ENCODE peak calls at places on chromosomes 6 and 20, in six cellular contexts. O is astrocyte of the cerebellum, D is choroid plexus epithelial cell, Y is upper lobe of left lung, N is sigmoid colon, U is fibroblast of mammary gland. I is an unnamed sample.

GRCh38 chr6:137768935-137769334 is 98.1 kb upstream of the TNFAIP3 start:
- DNase-seq in O (no peak), D (no peak), Y (no peak), N (no peak), U (no peak), I (no peak)

GRCh38 chr20:34024733-34025351 is 31.1 kb downstream of the RALY start:
- DNase-seq in O (no peak), D (no peak), Y (no peak), N (no peak), U (no peak), I (no peak)

GRCh38 chr20:9515211-9515580 is 806 bp downstream of the LAMP5 start:
- DNase-seq in O (no peak), D (no peak), Y (peak), N (no peak), U (no peak), I (no peak)

GRCh38 chr6:113447088-113447831 is 409.9 kb upstream of the MARCKS start:
- DNase-seq in O (peak), D (peak), Y (no peak), N (no peak), U (peak), I (peak)

GRCh38 chr6:52526634-52527033 is 50.2 kb downstream of the TRAM2 start:
- DNase-seq in O (no peak), D (peak), Y (no peak), N (no peak), U (no peak), I (peak)

GRCh38 chr20:33490023-33490933 is at the start of gene CBFA2T2:
- DNase-seq in O (no peak), D (peak), Y (no peak), N (peak), U (peak), I (peak)

GRCh38 chr6:37371158-37372083 is 17.6 kb downstream of the RNF8 start:
- DNase-seq in O (no peak), D (peak), Y (no peak), N (no peak), U (no peak), I (no peak)

GRCh38 chr6:145960918-145961604 is 3.1 kb downstream of the SHPRH start:
- DNase-seq in O (peak), D (peak), Y (peak), N (no peak), U (peak), I (no peak)

GRCh38 chr6:129981598-129981997 is 36.8 kb upstream of the L3MBTL3 start:
- DNase-seq in O (no peak), D (peak), Y (no peak), N (no peak), U (peak), I (peak)

GRCh38 chr20:17671051-17671450 is 11.0 kb downstream of the RRBP1 start:
- DNase-seq in O (no peak), D (no peak), Y (no peak), N (no peak), U (no peak), I (no peak)

GRCh38 chr6:152299336-152299735 is 337.8 kb downstream of the SYNE1 start:
- DNase-seq in O (no peak), D (no peak), Y (no peak), N (no peak), U (no peak), I (no peak)

GRCh38 chr20:14997791-14998190 is 660.4 kb upstream of the FLRT3 start:
- DNase-seq in O (no peak), D (peak), Y (no peak), N (no peak), U (peak), I (peak)

GRCh38 chr20:14288341-14289330 is 48.8 kb downstream of the FLRT3 start:
- DNase-seq in O (no peak), D (peak), Y (no peak), N (no peak), U (peak), I (peak)

GRCh38 chr6:113291751-113292445 is 565.2 kb upstream of the MARCKS start:
- DNase-seq in O (peak), D (peak), Y (no peak), N (no peak), U (peak), I (no peak)

GRCh38 chr20:10613911-10614310 is 59.9 kb downstream of the JAG1 start:
- DNase-seq in O (no peak), D (no peak), Y (peak), N (no peak), U (no peak), I (no peak)

GRCh38 chr6:121760640-121761213 is 325.3 kb downstream of the GJA1 start:
- DNase-seq in O (no peak), D (no peak), Y (no peak), N (no peak), U (no peak), I (no peak)

GRCh38 chr6:106223300-106223930 is 102.1 kb downstream of the ATG5 start:
- DNase-seq in O (peak), D (peak), Y (no peak), N (no peak), U (peak), I (peak)

GRCh38 chr20:58712823-58713731 is 20.5 kb downstream of the NPEPL1 start:
- DNase-seq in O (no peak), D (no peak), Y (no peak), N (peak), U (no peak), I (no peak)

GRCh38 chr6:144467153-144467762 is 182.1 kb downstream of the UTRN start:
- DNase-seq in O (no peak), D (no peak), Y (no peak), N (no peak), U (no peak), I (no peak)

GRCh38 chr20:48892849-48893352 is 28.6 kb upstream of the ARFGEF2 start:
- DNase-seq in O (no peak), D (no peak), Y (no peak), N (no peak), U (no peak), I (no peak)

GRCh38 chr6:56540950-56541600 is 101.6 kb downstream of the DST start:
- DNase-seq in O (no peak), D (no peak), Y (no peak), N (no peak), U (peak), I (no peak)

GRCh38 chr6:166662690-166663089 is 35.6 kb upstream of the RPS6KA2 start:
- DNase-seq in O (no peak), D (no peak), Y (no peak), N (no peak), U (no peak), I (no peak)

GRCh38 chr6:7414811-7415210 is 25.2 kb downstream of the RIOK1 start:
- DNase-seq in O (no peak), D (peak), Y (no peak), N (no peak), U (peak), I (peak)
- H3K4me3 ChIP-seq in O (no peak), D (no peak), Y (no peak), N (no peak), U (no peak), I (no peak)

DNA sequence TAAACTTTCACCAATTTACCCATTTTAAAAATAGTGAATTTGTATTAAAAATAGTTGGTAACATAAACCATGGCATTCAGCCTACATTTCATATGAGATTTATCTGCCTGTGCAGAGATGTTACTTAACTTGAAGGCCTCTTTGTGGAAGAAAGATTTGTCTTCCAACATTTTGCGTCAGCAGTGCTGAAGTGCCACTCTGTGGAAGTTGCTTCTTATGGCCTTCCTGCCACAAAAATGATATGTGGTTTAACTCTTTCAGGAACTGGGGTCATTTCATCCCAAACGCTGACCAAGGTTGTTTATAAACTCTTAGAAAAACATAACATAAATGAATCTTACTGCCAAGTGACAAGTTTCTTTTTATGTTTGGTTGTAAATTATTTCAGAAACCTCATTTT is 246.8 kb downstream of the ARID1B start:
- DNase-seq in O (no peak), D (peak), Y (no peak), N (no peak), U (peak), I (no peak)
- TF ChIP-seq CTCF in O (no peak), D (no peak), Y (no peak), N (no peak), U (no peak), I (no peak)

DNA sequence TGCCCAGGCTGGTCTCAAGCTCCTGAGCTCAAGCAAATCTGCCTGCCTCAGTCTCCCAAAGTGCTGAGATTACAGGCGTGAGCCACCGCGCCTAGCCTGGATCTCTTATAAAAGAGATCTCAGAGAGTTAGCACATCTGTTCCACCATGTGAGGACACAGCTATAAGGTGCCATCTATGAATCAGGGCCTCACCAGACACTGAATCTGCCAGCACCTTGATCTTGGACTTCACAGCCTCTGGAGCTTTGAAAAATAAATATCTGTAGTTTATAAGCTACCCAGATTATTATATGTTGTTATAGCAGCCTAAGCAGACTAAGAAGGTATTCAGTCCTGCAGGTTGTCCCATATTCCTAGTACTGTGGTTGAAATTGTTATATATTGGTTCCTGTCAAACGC is 33.2 kb upstream of the SHLD1 start:
- DNase-seq in O (no peak), D (no peak), Y (no peak), N (no peak), U (no peak), I (no peak)
- H3K4me3 ChIP-seq in O (no peak), D (no peak), Y (no peak), N (no peak), U (no peak), I (no peak)

DNA sequence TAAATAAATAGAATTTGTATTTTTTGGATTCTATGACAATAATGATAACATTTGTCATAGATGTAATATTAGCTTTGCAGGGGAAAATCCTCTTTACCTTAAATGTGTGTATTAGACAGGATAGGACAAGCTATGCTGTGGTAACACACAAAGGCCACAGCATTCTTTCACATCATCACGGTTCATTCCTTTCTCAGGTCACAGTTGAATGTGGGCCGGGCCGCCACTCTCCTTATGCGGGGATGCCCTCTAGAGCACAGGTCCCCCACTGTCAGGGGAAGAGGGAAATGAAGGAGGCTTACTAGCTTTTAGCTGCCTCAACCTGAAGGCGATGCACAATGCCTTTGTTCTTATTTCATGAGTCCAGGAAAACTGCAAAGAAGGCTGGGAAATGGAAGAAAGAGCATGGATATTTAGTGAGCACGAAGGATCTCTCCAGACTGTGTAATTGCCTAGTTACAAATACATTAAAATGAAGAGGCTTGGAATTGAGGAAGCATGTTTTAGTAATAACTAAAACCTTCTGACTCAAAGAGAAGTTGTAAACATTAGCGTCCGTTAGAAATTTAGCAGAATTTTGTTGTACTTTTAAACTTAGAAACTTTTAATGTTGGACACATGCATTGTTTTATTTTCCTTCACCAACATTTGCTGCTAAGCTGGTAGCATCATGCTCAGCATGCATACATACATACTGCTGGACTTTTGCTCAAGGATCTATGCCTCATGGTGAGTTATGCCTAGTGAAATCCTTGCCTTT is 248.9 kb upstream of the FOXQ1 start:
- DNase-seq in O (no peak), D (peak), Y (no peak), N (no peak), U (no peak), I (no peak)
- TF ChIP-seq CTCF in O (no peak), D (no peak), Y (no peak), N (no peak), U (no peak), I (no peak)

DNA sequence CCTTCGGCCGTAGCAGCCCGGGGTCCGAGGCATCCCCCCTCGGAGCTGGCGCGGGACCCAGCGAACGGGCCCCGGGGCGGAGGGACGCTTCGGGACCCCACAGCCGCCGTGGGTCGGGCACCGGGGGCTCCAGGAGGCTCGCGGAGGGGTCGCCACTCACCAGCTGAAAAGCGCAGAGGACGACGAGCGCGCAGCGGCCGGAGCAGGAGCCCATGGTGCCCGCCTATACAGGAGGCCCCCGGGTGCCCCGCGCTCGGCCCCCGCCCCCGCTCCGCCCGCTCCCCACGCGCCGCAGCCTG is at the start of gene NKAIN4:
- DNase-seq in O (no peak), D (no peak), Y (no peak), N (no peak), U (no peak), I (no peak)
- H3K4me3 ChIP-seq in O (no peak), D (no peak), Y (peak), N (peak), U (no peak), I (no peak)

GRCh38 chr20:35840403-35840802 is 68.6 kb downstream of the PHF20 start:
- DNase-seq in O (no peak), D (no peak), Y (no peak), N (no peak), U (no peak), I (peak)
- TF ChIP-seq CTCF in O (no peak), D (no peak), Y (no peak), N (no peak), U (no peak), I (no peak)

DNA sequence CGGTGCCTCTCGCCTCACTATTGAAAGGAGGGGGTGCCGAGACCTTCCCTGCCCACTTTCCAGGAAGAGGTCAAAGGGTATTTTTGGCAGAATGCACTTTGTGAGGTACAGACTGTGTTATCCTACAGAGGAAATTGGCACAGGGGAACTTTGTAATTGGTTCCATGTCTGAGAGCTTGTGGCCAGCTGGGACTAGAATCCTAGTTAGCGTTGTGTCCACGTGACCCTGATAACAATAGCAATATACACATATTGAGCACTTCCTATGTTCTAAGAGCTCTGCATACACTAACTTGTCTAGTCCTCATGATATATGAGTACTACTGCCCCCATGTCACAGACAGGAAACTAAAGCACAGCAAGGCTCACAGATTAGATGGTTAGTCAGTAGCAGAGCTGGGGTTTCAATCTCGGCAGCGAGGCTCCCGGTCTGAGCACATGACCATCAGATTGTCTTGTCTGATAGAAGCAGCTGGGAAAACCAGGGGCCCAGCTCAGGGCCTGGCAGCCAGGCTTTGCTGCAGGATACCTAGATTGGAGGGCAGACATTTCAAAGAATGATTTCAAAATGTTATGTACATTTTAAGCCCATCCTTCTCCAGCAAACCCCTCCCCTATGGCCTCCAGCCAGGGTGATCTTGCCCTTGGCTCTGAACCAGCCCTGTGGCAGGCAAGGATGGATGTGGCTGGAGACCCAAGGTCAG is 1.4 kb downstream of the MAPK13 start:
- DNase-seq in O (no peak), D (peak), Y (no peak), N (no peak), U (peak), I (peak)
- H3K4me3 ChIP-seq in O (no peak), D (peak), Y (peak), N (peak), U (peak), I (no peak)

DNA sequence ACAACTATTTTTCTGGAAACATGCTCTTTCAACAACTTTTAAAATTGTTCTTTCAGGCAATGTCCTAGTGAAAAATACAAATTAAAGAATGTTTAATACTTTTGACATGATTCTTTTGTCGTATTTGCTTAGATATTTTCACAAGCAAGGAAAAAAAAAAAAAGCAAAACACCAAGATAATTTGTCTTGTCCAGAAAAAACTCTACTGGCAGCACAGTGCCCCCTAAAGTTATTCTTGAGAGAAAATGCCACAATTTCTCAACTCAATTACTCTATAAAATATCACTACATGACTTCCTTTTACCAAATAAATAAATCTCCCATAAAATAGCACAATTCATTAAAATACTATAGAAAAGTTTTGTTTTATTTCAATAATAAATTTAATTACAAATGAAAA is 652.5 kb upstream of the EPHA7 start:
- DNase-seq in O (no peak), D (peak), Y (no peak), N (no peak), U (peak), I (no peak)
- TF ChIP-seq CTCF in O (no peak), D (peak), Y (no peak), N (no peak), U (peak), I (no peak)

GRCh38 chr6:85383042-85383441 is 66.8 kb upstream of the NT5E start:
- DNase-seq in O (no peak), D (no peak), Y (no peak), N (no peak), U (no peak), I (no peak)
- H3K4me3 ChIP-seq in O (no peak), D (no peak), Y (no peak), N (no peak), U (no peak), I (no peak)